ENCODE peak calls at places on chromosomes 2 and 18, in eight cellular contexts. I is psoas muscle; G is skeletal muscle cell; B is CD4-positive, CD25-positive, alpha-beta regulatory T cell; P is HT1080; V is AG20443; F is RPMI7951; J is PC-3. O is an unnamed sample.
A peak's percentile ranks its signal among the peaks of the same experiment; 100 is the strongest.

GRCh38 chr2:59032469-59032868 is 791.3 kb upstream of the FANCL start:
- DNase-seq in I (no peak), G (no peak), B (no peak), P (no peak), V (no peak), F (no peak), J (no peak), O (no peak)

GRCh38 chr18:267380-267687 is 513 bp downstream of the THOC1 start:
- DNase-seq in I (no peak), G (no peak), B (no peak), P (no peak), V (no peak), F (no peak), J (no peak), O (no peak)

GRCh38 chr2:241892299-241893137 is 23.0 kb downstream of the RTP5 start:
- DNase-seq in I (peak; percentile 40), G (peak; percentile 52), B (no peak), P (no peak), V (no peak), F (no peak), J (no peak), O (no peak)

GRCh38 chr2:236659758-236660150 is 90.1 kb downstream of the ACKR3 start:
- DNase-seq in I (no peak), G (peak; percentile 49), B (no peak), P (no peak), V (no peak), F (peak; percentile 50), J (peak; percentile 94), O (no peak)

GRCh38 chr2:73832905-73833304 is 4.1 kb downstream of the STAMBP start:
- DNase-seq in I (no peak), G (no peak), B (no peak), P (peak; percentile 47), V (no peak), F (peak; percentile 37), J (peak; percentile 62), O (no peak)

GRCh38 chr18:23238152-23238531 is 102.9 kb downstream of the CABLES1 start:
- DNase-seq in I (no peak), G (peak; percentile 61), B (no peak), P (peak; percentile 45), V (peak; percentile 78), F (peak; percentile 82), J (no peak), O (no peak)

GRCh38 chr2:203811491-203812221 is 55.9 kb upstream of the CTLA4 start:
- DNase-seq in I (peak; percentile 76), G (peak; percentile 84), B (peak; percentile 15), P (peak; percentile 100), V (peak; percentile 74), F (peak; percentile 96), J (peak; percentile 93), O (no peak)

GRCh38 chr2:165874445-165875039 is 79.0 kb downstream of the TTC21B start:
- DNase-seq in I (no peak), G (peak; percentile 26), B (peak; percentile 69), P (peak; percentile 54), V (peak; percentile 47), F (peak; percentile 48), J (peak; percentile 93), O (no peak)

GRCh38 chr2:133240505-133241230 is 327.6 kb downstream of the NCKAP5 start:
- DNase-seq in I (no peak), G (no peak), B (no peak), P (no peak), V (peak; percentile 21), F (no peak), J (no peak), O (no peak)

GRCh38 chr2:157925071-157925470 is 48.9 kb upstream of the ACVR1 start:
- DNase-seq in I (no peak), G (no peak), B (no peak), P (no peak), V (no peak), F (no peak), J (no peak), O (no peak)

GRCh38 chr2:206239157-206239556 is 35.3 kb upstream of the ZDBF2 start:
- DNase-seq in I (no peak), G (no peak), B (no peak), P (no peak), V (no peak), F (no peak), J (no peak), O (no peak)

GRCh38 chr2:239876948-239877289 is 148.2 kb downstream of the NDUFA10 start:
- DNase-seq in I (no peak), G (no peak), B (no peak), P (no peak), V (no peak), F (no peak), J (no peak), O (no peak)

GRCh38 chr18:77102246-77103040 is 30.1 kb downstream of the MBP start:
- DNase-seq in I (no peak), G (peak; percentile 68), B (peak; percentile 75), P (peak; percentile 55), V (peak; percentile 62), F (peak; percentile 89), J (peak; percentile 46), O (no peak)

GRCh38 chr2:20752293-20752692 is 70.6 kb downstream of the LDAH start:
- DNase-seq in I (no peak), G (no peak), B (no peak), P (no peak), V (no peak), F (no peak), J (no peak), O (no peak)

GRCh38 chr2:46490521-46491141 is 11.3 kb downstream of the TMEM247 start:
- DNase-seq in I (peak; percentile 74), G (no peak), B (no peak), P (peak; percentile 15), V (peak; percentile 41), F (peak; percentile 77), J (no peak), O (no peak)

GRCh38 chr2:160876765-160877164 is 283.5 kb upstream of the TANK start:
- DNase-seq in I (no peak), G (no peak), B (no peak), P (no peak), V (no peak), F (peak; percentile 44), J (no peak), O (no peak)

GRCh38 chr2:154452906-154453493 is 245.5 kb upstream of the KCNJ3 start:
- DNase-seq in I (no peak), G (no peak), B (no peak), P (peak; percentile 42), V (no peak), F (peak; percentile 22), J (peak; percentile 42), O (no peak)

GRCh38 chr2:98396745-98397355 is 47.8 kb upstream of the INPP4A start:
- DNase-seq in I (no peak), G (no peak), B (no peak), P (no peak), V (no peak), F (no peak), J (no peak), O (no peak)